ENCODE peak calls at places on chromosome 9, in six cellular contexts. G, K, J, S, M and N are unnamed samples.

GRCh38 chr9:95791695-95792094 is 83.8 kb upstream of the ERCC6L2 start:
- DNase-seq in M (no peak), J (no peak), S (no peak), G (no peak), K (no peak), N (no peak)

GRCh38 chr9:81798606-81799005 is 109.3 kb upstream of the TLE1 start:
- DNase-seq in S (no peak), M (no peak), G (no peak), K (no peak), J (peak; percentile 37), N (no peak)

GRCh38 chr9:116391306-116391900 is 237.8 kb downstream of the PAPPA start:
- DNase-seq in J (peak; percentile 91), M (no peak), G (no peak), S (no peak), K (peak; percentile 73), N (no peak)

GRCh38 chr9:116421006-116421538 is 266.0 kb upstream of the TRIM32 start:
- DNase-seq in M (no peak), S (no peak), J (peak; percentile 14), G (no peak), K (peak; percentile 48), N (no peak)

GRCh38 chr9:88742483-88742882 is 207.5 kb downstream of the NXNL2 start:
- DNase-seq in G (peak; percentile 71), M (peak; percentile 52), K (no peak), S (no peak), J (peak; percentile 73), N (no peak)

GRCh38 chr9:69229367-69229766 is 55.3 kb downstream of the TJP2 start:
- DNase-seq in G (no peak), M (no peak), J (no peak), S (no peak), K (no peak), N (no peak)

GRCh38 chr9:114827658-114828360 is 22.0 kb upstream of the TNFSF15 start:
- DNase-seq in S (no peak), K (no peak), G (no peak), M (no peak), J (no peak), N (no peak)

GRCh38 chr9:136010615-136011341 is 49.6 kb upstream of the UBAC1 start:
- DNase-seq in K (no peak), S (no peak), J (no peak), M (no peak), G (no peak), N (no peak)

GRCh38 chr9:92484563-92484962 is 2.3 kb upstream of the ASPN start:
- DNase-seq in M (no peak), S (no peak), G (no peak), J (no peak), K (no peak), N (no peak)

GRCh38 chr9:121929893-121930875 is 162.9 kb downstream of the TTLL11 start:
- DNase-seq in J (no peak), M (no peak), K (no peak), G (no peak), S (no peak), N (no peak)

GRCh38 chr9:77707696-77708095 is 59.6 kb upstream of the GNA14 start:
- DNase-seq in K (peak; percentile 76), J (peak; percentile 100), G (peak; percentile 80), S (no peak), M (peak; percentile 78), N (no peak)

GRCh38 chr9:122875523-122875922 is 29.6 kb downstream of the RC3H2 start:
- DNase-seq in S (peak; percentile 8), K (no peak), G (no peak), M (no peak), J (no peak), N (no peak)

GRCh38 chr9:118782790-118783463 is 586.3 kb downstream of the BRINP1 start:
- DNase-seq in K (no peak), S (no peak), G (no peak), M (no peak), J (no peak), N (no peak)

GRCh38 chr9:105413486-105414068 is 34.3 kb upstream of the FSD1L start:
- DNase-seq in S (no peak), K (no peak), J (peak; percentile 31), M (no peak), G (no peak), N (no peak)

GRCh38 chr9:123081824-123082223 is 48.4 kb downstream of the GPR21 start:
- DNase-seq in G (no peak), J (peak; percentile 43), S (peak; percentile 65), K (no peak), M (no peak), N (no peak)

GRCh38 chr9:133269537-133270357 is 5.3 kb downstream of the ABO start:
- DNase-seq in G (no peak), K (no peak), S (no peak), M (no peak), J (no peak), N (no peak)

GRCh38 chr9:75962186-75963036 is 71.9 kb downstream of the PCSK5 start:
- DNase-seq in K (no peak), J (peak; percentile 37), M (peak; percentile 26), G (no peak), S (no peak), N (no peak)

GRCh38 chr9:6739218-6739617 is 18.6 kb upstream of the KDM4C start:
- DNase-seq in M (no peak), S (peak; percentile 31), K (no peak), J (peak; percentile 11), G (no peak), N (no peak)

GRCh38 chr9:128882677-128883590 is 1.0 kb downstream of the LRRC8A start:
- DNase-seq in J (peak; percentile 46), K (no peak), M (no peak), G (no peak), S (peak; percentile 27), N (no peak)

GRCh38 chr9:87868635-87869034 is 14.0 kb upstream of the SPATA31E1 start:
- DNase-seq in J (no peak), M (no peak), K (no peak), S (no peak), G (no peak), N (no peak)

GRCh38 chr9:6869081-6869948 is 111.5 kb downstream of the KDM4C start:
- DNase-seq in M (no peak), S (no peak), J (no peak), G (no peak), K (no peak), N (no peak)

GRCh38 chr9:88691811-88692210 is 156.8 kb downstream of the NXNL2 start:
- DNase-seq in S (no peak), G (no peak), K (no peak), J (peak; percentile 66), M (no peak), N (no peak)

GRCh38 chr9:127838375-127839078 is 15.9 kb downstream of the ENG start:
- DNase-seq in J (peak; percentile 95), K (no peak), M (peak; percentile 56), G (peak; percentile 93), S (no peak), N (no peak)

GRCh38 chr9:113587471-113588031 is 124.0 kb downstream of the RGS3 start:
- DNase-seq in M (no peak), S (peak; percentile 57), K (no peak), G (peak; percentile 53), J (peak; percentile 39), N (peak; percentile 19)

GRCh38 chr9:91320299-91320698 is 41.4 kb downstream of the AUH start:
- DNase-seq in M (no peak), K (no peak), J (no peak), G (no peak), S (no peak), N (no peak)

GRCh38 chr9:14433841-14434511 is 120.0 kb upstream of the NFIB start:
- DNase-seq in J (peak; percentile 63), S (peak; percentile 39), G (no peak), K (no peak), M (no peak), N (no peak)

GRCh38 chr9:118522093-118523028 is 818.2 kb downstream of the TLR4 start:
- DNase-seq in S (peak; percentile 47), J (peak; percentile 55), K (peak; percentile 13), M (no peak), G (no peak), N (no peak)

GRCh38 chr9:121278535-121279169 is 10.7 kb downstream of the GSN start:
- DNase-seq in G (peak; percentile 84), J (peak; percentile 99), S (peak; percentile 59), M (peak; percentile 70), K (peak; percentile 66), N (no peak)

GRCh38 chr9:123550797-123551196 is 194.8 kb downstream of the CRB2 start:
- DNase-seq in J (no peak), G (no peak), K (no peak), S (no peak), M (no peak), N (no peak)

GRCh38 chr9:91177661-91178280 is 183.9 kb downstream of the AUH start:
- DNase-seq in M (no peak), J (peak; percentile 85), G (no peak), K (no peak), S (no peak), N (no peak)

GRCh38 chr9:125904155-125904841 is 157.1 kb downstream of the PBX3 start:
- DNase-seq in S (no peak), K (no peak), G (no peak), M (no peak), J (peak; percentile 30), N (no peak)

GRCh38 chr9:69206047-69206446 is 32.0 kb downstream of the TJP2 start:
- DNase-seq in G (no peak), K (no peak), J (no peak), S (no peak), M (no peak), N (no peak)

GRCh38 chr9:136023401-136024225 is 62.4 kb upstream of the UBAC1 start:
- DNase-seq in G (peak; percentile 59), M (peak; percentile 62), K (no peak), J (peak; percentile 27), S (no peak), N (no peak)

DNA sequence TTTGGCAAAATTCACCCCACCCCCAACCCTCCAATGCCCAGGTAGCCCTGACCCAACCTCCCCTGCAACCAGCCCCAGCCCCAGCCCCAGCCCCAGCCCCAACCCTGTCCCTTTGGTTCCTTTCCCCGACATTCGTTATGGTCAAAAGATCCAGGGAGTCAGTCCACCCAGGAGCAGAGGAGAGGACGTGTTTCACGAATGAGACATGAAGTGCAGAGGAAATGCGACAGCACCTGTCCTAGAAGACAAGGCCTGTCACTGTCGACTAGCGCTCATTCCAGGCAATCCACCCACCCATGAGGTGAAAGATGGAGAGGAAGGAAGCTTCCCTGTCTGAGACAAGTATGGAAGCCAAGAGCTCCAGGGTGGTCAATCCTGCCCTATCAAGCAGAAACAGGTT is 485.0 kb downstream of the SPATA31A7 start:
- DNase-seq in K (no peak), G (no peak), S (no peak), J (no peak), M (no peak), N (no peak)
- H3K9me3 ChIP-seq in K (peaks cover 5% of the 10 kb centered on the region), G (no peaks in the 10 kb centered on the region), S (no peaks in the 10 kb centered on the region), J (no peaks in the 10 kb centered on the region), M (no peaks in the 10 kb centered on the region), N (no peaks in the 10 kb centered on the region)

GRCh38 chr9:34664281-34665108 is 2.0 kb upstream of the CCL27 start:
- DNase-seq in M (peak; percentile 75), J (peak; percentile 53), G (peak; percentile 90), K (no peak), S (peak; percentile 77), N (peak; percentile 32)
- TF ChIP-seq CTCF in M (peak; percentile 90), J (peak; percentile 92), G (peak; percentile 84), K (no peak), S (peak; percentile 97), N (peak; percentile 74)

GRCh38 chr9:84394036-84394435 is 53.5 kb upstream of the SLC28A3 start:
- DNase-seq in J (no peak), G (no peak), K (no peak), S (no peak), M (no peak), N (no peak)
- H3K9me3 ChIP-seq in J (no peaks in the 10 kb centered on the region), G (no peaks in the 10 kb centered on the region), K (no peaks in the 10 kb centered on the region), S (no peaks in the 10 kb centered on the region), M (no peaks in the 10 kb centered on the region), N (no peaks in the 10 kb centered on the region)

GRCh38 chr9:36833954-36834353 is 200.1 kb downstream of the PAX5 start:
- DNase-seq in G (no peak), J (no peak), S (peak; percentile 13), M (no peak), K (no peak), N (no peak)
- TF ChIP-seq CTCF in G (no peak), J (no peak), S (peak; percentile 18), M (no peak), K (no peak), N (no peak)